ENCODE peak calls at places on chromosomes 4 and X, in seven cellular contexts. C, S, Z, L, R, D and V are unnamed samples.

GRCh38 chr4:94828882-94829281 is 71.1 kb downstream of the BMPR1B start:
- DNase-seq in C (no peak), S (no peak), Z (no peak), L (no peak), R (no peak), D (no peak), V (no peak)

GRCh38 chr4:150355858-150356455 is 226.0 kb upstream of the MAB21L2 start:
- DNase-seq in C (no peak), S (no peak), Z (no peak), L (no peak), R (no peak), D (no peak), V (no peak)

GRCh38 chr4:10582059-10582686 is 102.4 kb downstream of the CLNK start:
- DNase-seq in C (peak; percentile 69), S (peak; percentile 42), Z (peak; percentile 42), L (peak; percentile 68), R (no peak), D (peak; percentile 59), V (peak; percentile 61)

GRCh38 chr4:73822812-73823480 is 13.5 kb upstream of the CXCL6 start:
- DNase-seq in C (no peak), S (no peak), Z (no peak), L (no peak), R (no peak), D (no peak), V (no peak)

GRCh38 chr4:4327652-4328121 is 37.6 kb downstream of the ZBTB49 start:
- DNase-seq in C (no peak), S (peak; percentile 14), Z (peak; percentile 93), L (peak; percentile 39), R (peak; percentile 86), D (peak; percentile 13), V (peak; percentile 91)

GRCh38 chr4:76879731-76880364 is 18.1 kb downstream of the SOWAHB start:
- DNase-seq in C (peak; percentile 78), S (no peak), Z (no peak), L (peak; percentile 98), R (no peak), D (no peak), V (no peak)

GRCh38 chr4:123288309-123289025 is 108.1 kb upstream of the SPRY1 start:
- DNase-seq in C (no peak), S (no peak), Z (no peak), L (no peak), R (no peak), D (no peak), V (no peak)

GRCh38 chr4:71692198-71692597 is 91.7 kb downstream of the GC start:
- DNase-seq in C (no peak), S (no peak), Z (no peak), L (no peak), R (no peak), D (no peak), V (no peak)

GRCh38 chr4:7756561-7757355 is 182.9 kb downstream of the AFAP1 start:
- DNase-seq in C (no peak), S (no peak), Z (no peak), L (no peak), R (no peak), D (no peak), V (no peak)

GRCh38 chrX:134236690-134237362 is at the start of gene CCDC160:
- DNase-seq in C (no peak), S (peak; percentile 65), Z (peak; percentile 78), L (peak; percentile 39), R (peak; percentile 83), D (peak; percentile 57), V (peak; percentile 64)

GRCh38 chr4:186772936-186773335 is 49.3 kb upstream of the FAT1 start:
- DNase-seq in C (peak; percentile 86), S (no peak), Z (no peak), L (no peak), R (no peak), D (no peak), V (no peak)

GRCh38 chr4:3527914-3528876 is 4.0 kb downstream of the LRPAP1 start:
- DNase-seq in C (no peak), S (no peak), Z (no peak), L (no peak), R (no peak), D (no peak), V (no peak)

GRCh38 chr4:169256101-169256612 is 14.6 kb downstream of the SH3RF1 start:
- DNase-seq in C (peak; percentile 51), S (no peak), Z (no peak), L (peak; percentile 59), R (no peak), D (no peak), V (no peak)

GRCh38 chr4:25076625-25077413 is 46.1 kb upstream of the LGI2 start:
- DNase-seq in C (no peak), S (no peak), Z (no peak), L (no peak), R (no peak), D (no peak), V (no peak)

GRCh38 chr4:92994727-92995126 is 691.0 kb downstream of the GRID2 start:
- DNase-seq in C (no peak), S (no peak), Z (no peak), L (no peak), R (no peak), D (no peak), V (no peak)

GRCh38 chr4:4424499-4425115 is 37.7 kb downstream of the NSG1 start:
- DNase-seq in C (no peak), S (no peak), Z (peak; percentile 23), L (no peak), R (peak; percentile 43), D (no peak), V (no peak)

GRCh38 chr4:41458689-41459088 is 79.3 kb upstream of the LIMCH1 start:
- DNase-seq in C (no peak), S (no peak), Z (no peak), L (no peak), R (no peak), D (no peak), V (no peak)

GRCh38 chr4:167966161-167966560 is 126.2 kb upstream of the ANXA10 start:
- DNase-seq in C (no peak), S (no peak), Z (no peak), L (no peak), R (no peak), D (no peak), V (peak; percentile 25)

GRCh38 chr4:8427761-8428287 is 12.7 kb downstream of the ACOX3 start:
- DNase-seq in C (peak; percentile 33), S (no peak), Z (no peak), L (peak; percentile 46), R (no peak), D (peak; percentile 49), V (peak; percentile 58)

GRCh38 chrX:9724711-9725110 is 40.9 kb downstream of the GPR143 start:
- DNase-seq in C (peak; percentile 27), S (no peak), Z (no peak), L (peak; percentile 25), R (no peak), D (peak; percentile 33), V (no peak)

DNA sequence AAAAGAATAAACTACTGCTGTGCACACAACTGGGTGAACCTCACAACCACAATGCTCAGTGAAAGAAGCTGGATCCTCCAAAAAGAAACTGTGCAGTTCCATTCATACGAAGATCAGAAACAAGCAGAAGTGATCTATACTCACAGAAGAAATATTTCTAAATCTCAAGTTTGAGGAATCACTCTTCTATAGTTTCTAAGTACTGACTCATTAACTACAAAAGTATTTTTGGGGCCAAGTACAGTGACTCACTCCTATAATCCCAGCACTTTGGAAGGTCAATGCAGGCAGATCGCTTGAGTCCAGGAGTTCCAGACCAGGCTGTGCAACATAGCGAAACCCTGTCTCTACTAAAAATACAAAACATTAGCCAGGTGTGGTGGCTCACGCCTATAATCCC is 51.3 kb upstream of the RELL1 start:
- DNase-seq in C (peak; percentile 69), S (no peak), Z (no peak), L (peak; percentile 45), R (no peak), D (peak; percentile 77), V (no peak)
- H3K18ac ChIP-seq in C (no peak overlapping the region), S (no peak overlapping the region), Z (no peak overlapping the region), L (no peak overlapping the region), R (no peak overlapping the region), D (no peak overlapping the region), V (no peak overlapping the region)

GRCh38 chrX:45143455-45143854 is 57.2 kb downstream of the DIPK2B start:
- DNase-seq in C (no peak), S (no peak), Z (no peak), L (no peak), R (no peak), D (no peak), V (no peak)

GRCh38 chrX:45150821-45151220 is 49.9 kb downstream of the DIPK2B start:
- DNase-seq in C (no peak), S (no peak), Z (no peak), L (no peak), R (no peak), D (no peak), V (no peak)

GRCh38 chrX:45140812-45141211 is 59.9 kb downstream of the DIPK2B start:
- DNase-seq in C (no peak), S (no peak), Z (no peak), L (no peak), R (no peak), D (no peak), V (no peak)

GRCh38 chrX:45142185-45142584 is 58.5 kb downstream of the DIPK2B start:
- DNase-seq in C (no peak), S (no peak), Z (no peak), L (no peak), R (no peak), D (no peak), V (no peak)

GRCh38 chrX:45145492-45146215 is 55.0 kb downstream of the DIPK2B start:
- DNase-seq in C (no peak), S (no peak), Z (no peak), L (no peak), R (no peak), D (no peak), V (no peak)
- H3K18ac ChIP-seq in C (no peak overlapping the region), S (no peak overlapping the region), Z (no peak overlapping the region), L (no peak overlapping the region), R (no peak overlapping the region), D (no peak overlapping the region), V (no peak overlapping the region)

GRCh38 chr4:2262944-2263250 is 988 bp upstream of the MXD4 start:
- DNase-seq in C (no peak), S (no peak), Z (no peak), L (no peak), R (no peak), D (no peak), V (no peak)
- H3K18ac ChIP-seq in C (peak overlapping the region; percentile 2), S (peak overlapping the region; percentile 99), Z (peak overlapping the region; percentile 71), L (peak overlapping the region; percentile 98), R (no peak overlapping the region), D (peak overlapping the region; percentile 64), V (peak overlapping the region; percentile 75)

GRCh38 chr4:128176643-128177042 is 111.0 kb downstream of the PGRMC2 start:
- DNase-seq in C (no peak), S (no peak), Z (no peak), L (no peak), R (no peak), D (no peak), V (no peak)

DNA sequence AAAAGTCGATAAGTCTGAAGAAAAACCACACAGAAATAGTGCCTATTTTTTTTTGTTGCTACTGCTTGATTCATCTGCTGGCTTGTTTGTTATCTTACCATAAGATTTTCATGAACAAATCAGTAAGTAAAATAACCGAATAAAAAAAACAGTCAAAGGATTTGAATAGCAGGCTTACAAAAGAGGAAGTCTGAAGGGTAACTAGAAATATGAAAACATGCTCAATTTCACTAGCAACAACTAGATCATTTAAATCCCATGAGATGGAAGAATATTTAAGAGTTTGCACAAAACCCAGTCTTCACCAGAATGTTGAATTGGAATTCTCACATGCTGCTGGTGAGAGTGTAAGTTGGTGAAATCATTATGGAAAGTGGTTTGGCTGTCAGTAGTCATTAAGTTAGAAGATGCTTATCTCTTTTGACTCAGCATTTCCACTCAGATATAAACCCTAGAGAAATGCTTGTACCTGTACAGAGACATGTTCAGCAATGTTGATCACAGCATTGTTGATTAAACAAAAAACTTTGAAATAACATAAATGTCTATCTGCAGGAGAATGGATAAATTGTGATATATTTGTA is 110.1 kb downstream of the PGRMC2 start:
- DNase-seq in C (no peak), S (no peak), Z (no peak), L (no peak), R (no peak), D (no peak), V (peak; percentile 75)
- H3K18ac ChIP-seq in C (no peak overlapping the region), S (no peak overlapping the region), Z (no peak overlapping the region), L (no peak overlapping the region), R (no peak overlapping the region), D (no peak overlapping the region), V (no peak overlapping the region)